ENCODE peak calls at places on chromosome 7, in five cellular contexts. X is heart left ventricle, R is IMR-90, O is H1, A is right lobe of liver. Q is an unnamed sample. For H3K4me1, the result is how much of the 10 kb centered on the place peaks cover.

GRCh38 chr7:151045967-151046366 is 2.4 kb upstream of the ASIC3 start:
- DNase-seq in X (no peak), R (no peak), O (no peak), A (no peak), Q (no peak)

GRCh38 chr7:81308643-81309354 is 389.9 kb upstream of the SEMA3C start:
- DNase-seq in R (peak), A (no peak), O (no peak), X (no peak), Q (no peak)

GRCh38 chr7:35647171-35647574 is 47.8 kb downstream of the HERPUD2 start:
- DNase-seq in O (no peak), R (peak), A (no peak), X (no peak), Q (no peak)

GRCh38 chr7:85695041-85695990 is 508.5 kb upstream of the SEMA3D start:
- DNase-seq in X (no peak), O (no peak), A (no peak), R (peak), Q (no peak)

GRCh38 chr7:435518-436366 is 83.9 kb downstream of the PDGFA start:
- DNase-seq in A (no peak), X (no peak), O (no peak), R (peak), Q (no peak)

GRCh38 chr7:117834983-117835664 is 38.1 kb downstream of the CTTNBP2 start:
- DNase-seq in A (no peak), R (no peak), X (no peak), O (no peak), Q (no peak)

GRCh38 chr7:16422100-16422430 is 727 bp upstream of the CRPPA start:
- DNase-seq in A (no peak), O (no peak), R (peak), X (no peak), Q (no peak)

GRCh38 chr7:151438864-151439601 is 908 bp downstream of the CRYGN start:
- DNase-seq in X (no peak), R (no peak), A (no peak), O (no peak), Q (no peak)

GRCh38 chr7:45143616-45144015 is 14.0 kb upstream of the RAMP3 start:
- DNase-seq in R (peak), X (no peak), O (no peak), A (no peak), Q (no peak)

GRCh38 chr7:148575640-148576411 is 14.7 kb upstream of the C7orf33 start:
- DNase-seq in O (no peak), X (peak), A (peak), R (peak), Q (peak)

DNA sequence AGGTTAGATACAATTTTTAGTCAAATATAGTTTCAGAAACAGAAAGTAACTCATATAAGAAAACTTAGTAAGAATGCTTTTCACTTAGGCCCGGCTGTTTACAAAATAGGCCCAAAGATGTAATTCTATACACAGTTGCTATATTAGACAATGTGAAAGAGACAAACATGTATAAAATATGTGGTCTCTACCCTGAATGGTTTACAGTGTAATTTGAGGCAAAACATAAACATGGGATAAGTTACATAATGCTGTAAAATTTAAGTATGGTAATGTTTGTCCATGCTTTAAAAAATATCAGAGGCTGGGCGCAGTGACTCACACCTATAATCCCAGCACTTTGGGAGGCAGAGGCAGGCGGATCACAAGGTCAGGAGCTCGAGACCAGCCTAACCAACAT is 18.7 kb downstream of the KRIT1 start:
- DNase-seq in X (no peak), R (peak), A (no peak), O (no peak), Q (no peak)
- TF ChIP-seq POLR2A in X (no peak), R (no peak), A (no peak), O (no peak), Q (no peak)

GRCh38 chr7:2314209-2314955 is at the start of gene SNX8:
- DNase-seq in X (peak), A (peak), R (peak), O (peak), Q (peak)

GRCh38 chr7:2309889-2310331 is 4.3 kb downstream of the SNX8 start:
- DNase-seq in A (no peak), R (peak), O (peak), X (no peak), Q (no peak)

GRCh38 chr7:2313450-2314208 is 612 bp downstream of the SNX8 start:
- DNase-seq in X (no peak), R (no peak), O (no peak), A (no peak), Q (no peak)

GRCh38 chr7:2315787-2316186 is 1.5 kb upstream of the SNX8 start:
- DNase-seq in O (no peak), X (no peak), R (no peak), A (no peak), Q (no peak)

GRCh38 chr7:2312272-2312929 is 1.8 kb downstream of the SNX8 start:
- DNase-seq in O (no peak), A (no peak), X (no peak), R (no peak), Q (no peak)
- H3K4me1 ChIP-seq in O (under half), A (under half), X (under half), R (under half), Q (under half)

GRCh38 chr7:5528071-5528814 is 104.6 kb upstream of the TNRC18 start:
- DNase-seq in O (no peak), A (peak), R (peak), X (peak), Q (peak)

GRCh38 chr7:5525271-5526189 is 101.9 kb upstream of the TNRC18 start:
- DNase-seq in O (no peak), R (peak), X (no peak), A (no peak), Q (peak)

GRCh38 chr7:5526190-5527037 is 102.8 kb upstream of the TNRC18 start:
- DNase-seq in R (peak), X (peak), A (peak), O (no peak), Q (peak)

GRCh38 chr7:5519515-5519928 is 95.9 kb upstream of the TNRC18 start:
- DNase-seq in X (no peak), O (no peak), A (no peak), R (no peak), Q (no peak)

GRCh38 chr7:5523052-5523711 is 99.5 kb upstream of the TNRC18 start:
- DNase-seq in X (no peak), O (no peak), A (no peak), R (peak), Q (no peak)
- TF ChIP-seq POLR2A in X (no peak), O (peak), A (no peak), R (no peak), Q (no peak)

DNA sequence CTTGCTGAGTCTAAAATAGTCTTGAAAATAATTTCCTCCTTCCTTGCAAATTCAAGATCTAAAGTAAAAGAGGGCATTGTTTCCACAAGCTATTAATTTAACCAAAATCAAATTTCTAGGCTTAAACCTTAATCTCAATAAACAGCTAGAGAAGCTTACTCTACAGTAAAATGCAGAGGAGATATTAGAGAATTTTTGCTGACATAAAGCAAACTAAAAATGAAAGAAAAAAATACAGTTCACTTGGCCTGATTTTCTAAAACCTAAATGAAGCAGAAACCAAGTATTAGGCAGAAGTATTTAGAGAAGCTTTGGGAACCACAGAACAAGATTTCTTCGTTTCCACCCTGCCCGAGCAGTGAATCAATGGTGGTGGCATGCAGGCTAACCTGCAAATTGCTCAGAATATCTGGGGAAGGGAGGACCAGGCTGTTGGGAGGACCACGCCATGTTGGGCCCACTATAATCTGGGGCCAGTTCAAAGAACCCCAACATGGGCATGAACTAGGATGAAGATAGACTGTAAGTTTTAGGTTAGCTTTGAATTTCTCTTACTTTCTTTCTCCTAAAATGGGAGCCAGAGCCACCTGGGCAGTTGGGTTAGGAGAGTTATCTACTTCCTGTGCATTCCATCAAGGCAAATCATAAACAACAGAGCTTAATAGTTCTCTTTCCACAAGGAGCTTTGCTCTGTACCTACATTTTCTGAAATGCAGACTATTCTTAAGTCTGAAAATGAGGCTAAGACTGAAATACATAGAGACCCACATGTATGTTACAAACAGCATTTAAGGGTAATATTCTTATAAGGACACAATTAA is 4.1 kb downstream of the LAMB1 start:
- DNase-seq in R (no peak), O (no peak), X (no peak), A (no peak), Q (no peak)
- H3K4me1 ChIP-seq in R (under half), O (under half), X (half or more), A (under half), Q (under half)

Q was measured in uterus.